ENCODE peak calls at places on chromosomes 6 and 20, in eight cellular contexts. F is upper lobe of right lung; M is spleen; B is CD4-positive, CD25-positive, alpha-beta regulatory T cell; I is right lobe of liver; C is colonic mucosa; R is uterus; W is tibial nerve. S is an unnamed sample. For H3K9me3, the result is how much of the 10 kb centered on the place peaks cover.

GRCh38 chr20:16236589-16237241 is 336.5 kb downstream of the KIF16B start:
- DNase-seq in F (no peak), M (no peak), B (no peak), I (no peak), C (no peak), R (no peak), W (no peak), S (no peak)

GRCh38 chr6:135496805-135497411 is 632 bp downstream of the AHI1 start:
- DNase-seq in F (no peak), M (no peak), B (no peak), I (no peak), C (no peak), R (no peak), W (no peak), S (no peak)

GRCh38 chr6:124753001-124753400 is 209.2 kb upstream of the RNF217 start:
- DNase-seq in F (no peak), M (no peak), B (no peak), I (no peak), C (no peak), R (no peak), W (no peak), S (no peak)

GRCh38 chr20:38286586-38287502 is 17.1 kb upstream of the BPI start:
- DNase-seq in F (no peak), M (no peak), B (no peak), I (no peak), C (no peak), R (no peak), W (no peak), S (no peak)

GRCh38 chr6:44217332-44218143 is 812 bp downstream of the MYMX start:
- DNase-seq in F (peak), M (no peak), B (no peak), I (peak), C (no peak), R (no peak), W (no peak), S (no peak)

GRCh38 chr6:17039266-17039665 is 62.6 kb upstream of the STMND1 start:
- DNase-seq in F (no peak), M (no peak), B (no peak), I (no peak), C (no peak), R (no peak), W (no peak), S (no peak)

GRCh38 chr6:157050537-157051280 is 272.6 kb downstream of the TMEM242 start:
- DNase-seq in F (no peak), M (no peak), B (no peak), I (no peak), C (no peak), R (no peak), W (no peak), S (no peak)

GRCh38 chr20:21505161-21505809 is 8.6 kb downstream of the NKX2-2 start:
- DNase-seq in F (peak), M (peak), B (peak), I (peak), C (peak), R (peak), W (peak), S (peak)

GRCh38 chr6:3506751-3507388 is 50.0 kb upstream of the SLC22A23 start:
- DNase-seq in F (no peak), M (no peak), B (no peak), I (no peak), C (no peak), R (no peak), W (no peak), S (no peak)

GRCh38 chr6:128520436-128521301 is at the start of gene PTPRK:
- DNase-seq in F (peak), M (peak), B (peak), I (peak), C (peak), R (peak), W (peak), S (peak)

GRCh38 chr6:116244284-116244683 is 9.6 kb downstream of the TSPYL4 start:
- DNase-seq in F (no peak), M (no peak), B (no peak), I (no peak), C (no peak), R (no peak), W (no peak), S (no peak)

GRCh38 chr6:75608955-75609533 is 7.4 kb downstream of the SENP6 start:
- DNase-seq in F (no peak), M (no peak), B (no peak), I (no peak), C (no peak), R (no peak), W (no peak), S (no peak)

GRCh38 chr6:42013134-42013516 is 37.2 kb upstream of the TAF8 start:
- DNase-seq in F (no peak), M (no peak), B (no peak), I (no peak), C (no peak), R (no peak), W (no peak), S (no peak)

GRCh38 chr20:14334306-14334930 is 3.0 kb downstream of the FLRT3 start:
- DNase-seq in F (no peak), M (no peak), B (no peak), I (peak), C (no peak), R (peak), W (peak), S (no peak)

GRCh38 chr6:41277644-41278043 is 8.8 kb downstream of the TREM1 start:
- DNase-seq in F (no peak), M (no peak), B (no peak), I (no peak), C (no peak), R (no peak), W (no peak), S (no peak)

GRCh38 chr6:68633654-68634502 is 1.2 kb upstream of the ADGRB3 start:
- DNase-seq in F (no peak), M (no peak), B (no peak), I (no peak), C (no peak), R (no peak), W (no peak), S (no peak)

GRCh38 chr6:49556429-49556837 is 6.0 kb downstream of the C6orf141 start:
- DNase-seq in F (no peak), M (no peak), B (no peak), I (no peak), C (peak), R (no peak), W (no peak), S (no peak)

GRCh38 chr6:90074161-90074560 is 179.9 kb downstream of the GJA10 start:
- DNase-seq in F (no peak), M (no peak), B (no peak), I (no peak), C (no peak), R (no peak), W (no peak), S (no peak)

GRCh38 chr6:147651249-147652063 is 143.0 kb downstream of the SAMD5 start:
- DNase-seq in F (no peak), M (no peak), B (no peak), I (peak), C (no peak), R (no peak), W (peak), S (no peak)

GRCh38 chr6:34462561-34462971 is 3.3 kb upstream of the PACSIN1 start:
- DNase-seq in F (no peak), M (peak), B (no peak), I (peak), C (peak), R (no peak), W (no peak), S (no peak)

GRCh38 chr6:37218501-37218900 is 39.1 kb upstream of the TBC1D22B start:
- DNase-seq in F (no peak), M (no peak), B (no peak), I (no peak), C (no peak), R (no peak), W (no peak), S (no peak)

GRCh38 chr20:9128586-9128985 is 59.7 kb downstream of the PLCB4 start:
- DNase-seq in F (no peak), M (no peak), B (no peak), I (no peak), C (no peak), R (no peak), W (no peak), S (no peak)

GRCh38 chr20:20733943-20734342 is 21.5 kb upstream of the RALGAPA2 start:
- DNase-seq in F (no peak), M (no peak), B (no peak), I (no peak), C (no peak), R (no peak), W (no peak), S (no peak)

GRCh38 chr6:163474581-163474980 is 60.1 kb downstream of the QKI start:
- DNase-seq in F (no peak), M (no peak), B (no peak), I (no peak), C (no peak), R (no peak), W (no peak), S (no peak)

GRCh38 chr6:136784910-136785746 is 7.1 kb downstream of the MAP3K5 start:
- DNase-seq in F (peak), M (peak), B (peak), I (peak), C (no peak), R (no peak), W (no peak), S (no peak)

GRCh38 chr6:15770347-15771143 is 107.7 kb upstream of the DTNBP1 start:
- DNase-seq in F (no peak), M (no peak), B (no peak), I (no peak), C (no peak), R (no peak), W (no peak), S (no peak)

GRCh38 chr6:158452191-158452590 is 107.7 kb upstream of the TMEM181 start:
- DNase-seq in F (no peak), M (no peak), B (no peak), I (no peak), C (peak), R (no peak), W (no peak), S (no peak)

DNA sequence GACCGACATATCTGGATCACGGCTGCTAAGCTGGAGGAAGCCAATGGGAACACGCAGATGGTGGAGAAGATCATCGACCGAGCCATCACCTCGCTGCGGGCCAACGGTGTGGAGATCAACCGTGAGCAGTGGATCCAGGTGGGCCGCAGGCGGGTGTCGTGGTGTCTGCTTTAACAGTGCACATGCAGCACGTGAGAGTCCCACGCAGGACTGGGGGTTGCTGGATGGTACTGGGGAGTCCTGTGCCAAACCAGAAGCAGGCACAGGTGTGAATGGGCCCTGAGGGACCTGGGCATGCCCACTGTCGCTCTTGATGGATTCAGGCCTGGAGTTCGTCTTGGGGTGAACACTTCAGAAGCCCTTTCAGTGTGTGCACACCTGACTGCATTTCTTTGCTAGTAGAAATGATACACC is 24.6 kb upstream of the C20orf204 start:
- DNase-seq in F (no peak), M (no peak), B (peak), I (no peak), C (no peak), R (no peak), W (no peak), S (no peak)
- H3K9me3 ChIP-seq in F (under half), M (under half), B (half or more), I (under half), C (under half), R (under half), W (under half), S (under half)

GRCh38 chr20:35200255-35200654 is 26.2 kb upstream of the MMP24 start:
- DNase-seq in F (no peak), M (no peak), B (no peak), I (no peak), C (no peak), R (no peak), W (no peak), S (no peak)
- H3K9me3 ChIP-seq in F (under half), M (under half), B (under half), I (under half), C (under half), R (under half), W (under half), S (under half)

GRCh38 chr6:168274046-168274952 is 45.3 kb downstream of the DACT2 start:
- DNase-seq in F (peak), M (no peak), B (no peak), I (no peak), C (peak), R (no peak), W (no peak), S (no peak)
- H3K9me3 ChIP-seq in F (under half), M (under half), B (under half), I (under half), C (under half), R (under half), W (under half), S (under half)

GRCh38 chr6:165096868-165097267 is 212.5 kb downstream of the C6orf118 start:
- DNase-seq in F (no peak), M (no peak), B (no peak), I (no peak), C (no peak), R (no peak), W (no peak), S (no peak)
- H3K9me3 ChIP-seq in F (under half), M (under half), B (under half), I (under half), C (under half), R (under half), W (under half), S (under half)

GRCh38 chr20:29408034-29408695 is 1849.3 kb upstream of the DEFB115 start:
- DNase-seq in F (no peak), M (no peak), B (no peak), I (no peak), C (no peak), R (no peak), W (no peak), S (no peak)
- H3K9me3 ChIP-seq in F (under half), M (under half), B (under half), I (under half), C (under half), R (under half), W (under half), S (under half)